ENCODE peak calls at places on chromosomes 3 and 15, in eight cellular contexts. B is hepatocyte; K is CD8-positive, alpha-beta T cell; V is left ventricle myocardium inferior; U is ovary; S is right lobe of liver; F is stomach; Q is coronary artery. J is an unnamed sample.

GRCh38 chr15:91864669-91865068 is 11.2 kb downstream of the SLCO3A1 start:
- DNase-seq in K (no peak), V (peak; percentile 28), U (no peak), F (no peak), B (no peak), S (no peak), Q (peak; percentile 31), J (no peak)

GRCh38 chr3:112007641-112008040 is 8.9 kb downstream of the TAGLN3 start:
- DNase-seq in V (no peak), B (no peak), Q (no peak), F (peak; percentile 49), S (no peak), U (no peak), K (no peak), J (no peak)

GRCh38 chr15:55253580-55253979 is 36.0 kb downstream of the RAB27A start:
- DNase-seq in F (no peak), S (no peak), V (no peak), Q (no peak), U (no peak), K (no peak), B (no peak), J (no peak)

GRCh38 chr3:139538733-139539132 is 809 bp downstream of the RBP1 start:
- DNase-seq in F (no peak), S (peak; percentile 69), B (peak; percentile 52), K (no peak), Q (no peak), U (peak; percentile 82), V (no peak), J (no peak)

GRCh38 chr3:4816306-4816705 is 162.9 kb upstream of the BHLHE40 start:
- DNase-seq in B (no peak), K (no peak), F (no peak), Q (no peak), S (no peak), V (no peak), U (no peak), J (no peak)

GRCh38 chr3:188246905-188247304 is 92.9 kb downstream of the LPP start:
- DNase-seq in Q (no peak), V (no peak), B (no peak), K (no peak), S (no peak), U (no peak), F (no peak), J (no peak)

GRCh38 chr3:151327571-151328198 is 1.7 kb downstream of the P2RY13 start:
- DNase-seq in K (no peak), U (no peak), Q (no peak), F (no peak), S (no peak), B (no peak), V (no peak), J (no peak)

GRCh38 chr15:19987389-19988048 is 554.1 kb downstream of the GOLGA6L6 start:
- DNase-seq in V (no peak), K (no peak), B (no peak), S (no peak), Q (no peak), U (no peak), F (no peak), J (no peak)

GRCh38 chr15:51727141-51727897 is 10.1 kb downstream of the LYSMD2 start:
- DNase-seq in K (peak; percentile 32), V (no peak), Q (no peak), U (no peak), F (no peak), S (no peak), B (no peak), J (no peak)

GRCh38 chr15:56732135-56732880 is 1.0 kb downstream of the ZNF280D start:
- DNase-seq in U (no peak), K (peak; percentile 7), S (no peak), F (no peak), V (no peak), Q (no peak), B (no peak), J (no peak)

GRCh38 chr3:51944541-51945021 is 2.4 kb downstream of the PARP3 start:
- DNase-seq in B (no peak), F (no peak), K (no peak), Q (peak; percentile 57), V (no peak), S (no peak), U (no peak), J (no peak)

GRCh38 chr3:149401215-149401925 is 23.9 kb upstream of the TM4SF1 start:
- DNase-seq in V (no peak), F (peak; percentile 75), S (peak; percentile 73), K (no peak), B (peak; percentile 61), Q (no peak), U (no peak), J (no peak)

GRCh38 chr15:41513282-41514227 is at the start of gene LTK:
- DNase-seq in U (no peak), S (no peak), Q (no peak), V (no peak), K (peak; percentile 19), F (no peak), B (peak; percentile 69), J (no peak)

GRCh38 chr3:129665024-129665768 is 58.7 kb upstream of the PLXND1 start:
- DNase-seq in Q (no peak), V (no peak), B (no peak), K (no peak), S (no peak), U (no peak), F (no peak), J (no peak)

GRCh38 chr3:139468407-139468806 is 7.9 kb downstream of the RBP2 start:
- DNase-seq in F (no peak), U (peak; percentile 27), V (no peak), Q (no peak), K (no peak), S (no peak), B (no peak), J (no peak)

GRCh38 chr3:182562274-182562673 is 231.0 kb upstream of the ATP11B start:
- DNase-seq in S (no peak), K (no peak), B (no peak), F (no peak), U (no peak), V (no peak), Q (no peak), J (no peak)

GRCh38 chr3:117277816-117278215 is 568.2 kb downstream of the TUSC7 start:
- DNase-seq in Q (no peak), F (no peak), K (no peak), B (no peak), U (no peak), S (no peak), V (no peak), J (no peak)

GRCh38 chr3:14890470-14890869 is 56.9 kb upstream of the NR2C2 start:
- DNase-seq in Q (no peak), F (no peak), B (no peak), S (no peak), U (no peak), V (no peak), K (no peak), J (no peak)

GRCh38 chr15:29656636-29657475 is 165.4 kb downstream of the TJP1 start:
- DNase-seq in K (no peak), S (peak; percentile 35), V (no peak), U (no peak), Q (no peak), B (peak; percentile 84), F (no peak), J (no peak)

GRCh38 chr15:68154923-68155559 is 50.1 kb downstream of the CALML4 start:
- DNase-seq in K (peak; percentile 13), U (peak; percentile 70), V (no peak), B (peak; percentile 76), S (no peak), F (peak; percentile 37), Q (no peak), J (no peak)

GRCh38 chr3:58082047-58082446 is 73.8 kb downstream of the FLNB start:
- DNase-seq in V (no peak), K (peak; percentile 25), S (no peak), B (no peak), U (no peak), F (no peak), Q (no peak), J (no peak)

GRCh38 chr3:159208080-159208479 is 406.2 kb downstream of the MFSD1 start:
- DNase-seq in B (no peak), Q (no peak), V (no peak), S (no peak), K (no peak), U (no peak), F (no peak), J (peak; percentile 21)

GRCh38 chr15:57332326-57332725 is 44.0 kb upstream of the CGNL1 start:
- DNase-seq in F (no peak), B (no peak), V (no peak), U (no peak), S (no peak), K (no peak), Q (no peak), J (no peak)

DNA sequence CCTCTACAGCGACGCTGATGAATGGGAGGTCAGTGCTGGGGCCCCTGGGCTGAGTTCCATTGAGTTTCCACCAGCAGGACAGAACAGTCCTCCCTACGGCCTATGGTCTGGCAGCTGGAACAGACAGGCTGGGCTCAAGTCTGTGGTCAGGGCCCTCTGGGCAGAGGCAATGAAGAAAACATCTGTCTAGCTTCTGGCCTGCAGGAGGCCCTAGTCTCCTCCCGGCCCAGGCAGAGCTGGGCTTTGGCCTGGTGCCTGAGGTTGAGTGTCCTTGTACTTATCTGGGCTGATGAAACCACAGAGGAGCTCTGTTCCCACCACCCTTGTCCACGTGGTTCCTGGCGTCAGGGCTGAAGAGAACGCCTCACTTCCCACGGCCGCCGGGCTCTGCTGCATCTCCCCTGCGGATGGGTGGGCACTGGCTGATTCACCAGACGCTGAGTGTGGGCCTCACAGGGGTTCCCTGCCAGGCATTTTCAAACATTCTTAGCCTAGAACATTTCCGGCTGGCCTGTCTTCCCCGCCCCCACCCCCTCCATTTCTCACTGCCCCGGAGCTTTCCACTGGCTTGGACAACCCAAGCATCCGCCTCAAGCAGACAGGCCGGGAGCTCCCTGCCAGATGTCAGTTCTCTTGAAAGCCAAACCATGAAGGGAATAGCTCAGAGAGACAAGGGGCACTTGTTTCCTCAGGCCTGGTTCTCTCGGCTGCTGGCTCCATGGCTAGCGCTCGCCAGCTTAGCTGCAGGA is 20.3 kb downstream of the PPCDC start:
- DNase-seq in Q (peak; percentile 100), S (peak; percentile 93), U (peak; percentile 99), F (peak; percentile 82), B (peak; percentile 92), V (peak; percentile 98), K (peak; percentile 20), J (peak; percentile 95)
- TF ChIP-seq CTCF in Q (peak; percentile 29), S (peak; percentile 41), U (peak; percentile 87), F (peak; percentile 10), B (peak; percentile 48), V (peak; percentile 68), K (no peak), J (no peak)

GRCh38 chr3:156491192-156491591 is 63.7 kb downstream of the SSR3 start:
- DNase-seq in K (no peak), V (no peak), Q (no peak), B (no peak), F (no peak), U (no peak), S (no peak), J (no peak)
- H3K4me3 ChIP-seq in K (no peak overlapping the region), V (no peak overlapping the region), Q (no peak overlapping the region), B (no peak overlapping the region), F (no peak overlapping the region), U (no peak overlapping the region), S (no peak overlapping the region), J (no peak overlapping the region)

GRCh38 chr3:128623762-128624176 is 26.8 kb downstream of the RPN1 start:
- DNase-seq in U (no peak), B (no peak), F (no peak), S (no peak), K (no peak), V (no peak), Q (no peak), J (no peak)
- H3K27ac ChIP-seq in U (no peak overlapping the region), B (no peak overlapping the region), F (peak overlapping the region; percentile 64), S (no peak overlapping the region), K (no peak overlapping the region), V (peak overlapping the region; percentile 80), Q (peak overlapping the region; percentile 46), J (peak overlapping the region; percentile 38)

GRCh38 chr3:66572938-66573710 is 72.3 kb upstream of the LRIG1 start:
- DNase-seq in U (peak; percentile 23), F (no peak), K (no peak), Q (no peak), B (peak; percentile 46), V (no peak), S (no peak), J (no peak)
- TF ChIP-seq CTCF in U (no peak), F (no peak), K (peak; percentile 16), Q (no peak), B (peak; percentile 38), V (no peak), S (no peak), J (no peak)